ENCODE peak calls at places on chromosomes 7 and 10, in ten cellular contexts. G is Calu3; H is activated T-helper 1 cell treated with anti-CD3 and anti-CD28 coated beads, Interleukin-2, amount 50 U/mL, for 16 hours; O is GM10248; N is stimulated activated naive CD4-positive, alpha-beta T cell; R is Kasumi-1; B is breast epithelium; Q is left colon; V is midbrain; K is lower lobe of right lung. E is an unnamed sample.

GRCh38 chr10:61634711-61635110 is 28.0 kb upstream of the CABCOCO1 start:
- DNase-seq in G (no peak), H (no peak), O (no peak), N (no peak), R (no peak), B (no peak), Q (no peak), V (no peak), K (no peak), E (no peak)

GRCh38 chr7:68980011-68980410 is 618.3 kb upstream of the AUTS2 start:
- DNase-seq in G (no peak), H (no peak), O (no peak), N (no peak), R (no peak), B (no peak), Q (no peak), V (no peak), K (no peak), E (no peak)

GRCh38 chr10:102227050-102227449 is 951 bp downstream of the ELOVL3 start:
- DNase-seq in G (no peak), H (no peak), O (no peak), N (no peak), R (peak; percentile 68), B (no peak), Q (no peak), V (no peak), K (peak; percentile 67), E (peak; percentile 90)

GRCh38 chr10:47456096-47456485 is 27.8 kb downstream of the ANXA8 start:
- DNase-seq in G (no peak), H (no peak), O (peak; percentile 2), N (no peak), R (no peak), B (no peak), Q (no peak), V (no peak), K (peak; percentile 28), E (no peak)

GRCh38 chr10:89426230-89426868 is 12.0 kb downstream of the IFIT5 start:
- DNase-seq in G (peak; percentile 6), H (no peak), O (peak; percentile 44), N (peak; percentile 21), R (peak; percentile 87), B (no peak), Q (no peak), V (peak; percentile 54), K (no peak), E (no peak)

GRCh38 chr7:145169908-145170307 is 334.1 kb upstream of the TPK1 start:
- DNase-seq in G (no peak), H (no peak), O (no peak), N (no peak), R (peak; percentile 65), B (no peak), Q (no peak), V (no peak), K (no peak), E (no peak)

GRCh38 chr10:77104459-77104980 is 533.1 kb downstream of the KCNMA1 start:
- DNase-seq in G (no peak), H (no peak), O (no peak), N (no peak), R (no peak), B (no peak), Q (peak; percentile 41), V (no peak), K (no peak), E (no peak)

GRCh38 chr7:130923930-130924329 is 189.9 kb upstream of the KLF14 start:
- DNase-seq in G (no peak), H (no peak), O (no peak), N (no peak), R (no peak), B (no peak), Q (no peak), V (no peak), K (no peak), E (no peak)

E was measured in lower leg skin.